ENCODE peak calls at places on chromosomes 11 and 22, in five cellular contexts. D is nephron progenitor cell, N is T-cell, L is progenitor cell of endocrine pancreas, T is posterior cingulate gyrus. I is an unnamed sample.

GRCh38 chr22:28820885-28821284 is 20.5 kb upstream of the XBP1 start:
- DNase-seq in D (no peak), N (no peak), L (no peak), T (no peak), I (no peak)

GRCh38 chr22:39839917-39840510 is 53.5 kb downstream of the ENTHD1 start:
- DNase-seq in D (no peak), N (no peak), L (no peak), T (no peak), I (no peak)

GRCh38 chr11:64009234-64009633 is 23.0 kb downstream of the OTUB1 start:
- DNase-seq in D (no peak), N (no peak), L (no peak), T (no peak), I (no peak)

GRCh38 chr11:126839496-126839895 is 161.1 kb downstream of the KIRREL3 start:
- DNase-seq in D (no peak), N (no peak), L (no peak), T (no peak), I (no peak)

GRCh38 chr11:45671246-45672171 is 6.1 kb upstream of the CHST1 start:
- DNase-seq in D (no peak), N (no peak), L (no peak), T (peak; percentile 96), I (peak; percentile 66)

GRCh38 chr11:122048401-122048800 is 67.6 kb downstream of the BLID start:
- DNase-seq in D (no peak), N (no peak), L (no peak), T (no peak), I (no peak)

GRCh38 chr22:38799265-38800002 is 5.5 kb upstream of the DNAL4 start:
- DNase-seq in D (no peak), N (no peak), L (no peak), T (no peak), I (no peak)

GRCh38 chr11:45607995-45608394 is 57.4 kb downstream of the CHST1 start:
- DNase-seq in D (no peak), N (no peak), L (no peak), T (no peak), I (no peak)

GRCh38 chr11:1531961-1532586 is 40.0 kb downstream of the DUSP8 start:
- DNase-seq in D (no peak), N (no peak), L (no peak), T (peak; percentile 96), I (no peak)

GRCh38 chr11:110529043-110529442 is 99.3 kb downstream of the FDX1 start:
- DNase-seq in D (no peak), N (no peak), L (no peak), T (no peak), I (no peak)

GRCh38 chr11:35272391-35272821 is 133.4 kb downstream of the CD44 start:
- DNase-seq in D (no peak), N (peak; percentile 20), L (no peak), T (no peak), I (no peak)

GRCh38 chr11:33701302-33701701 is 676 bp upstream of the C11orf91 start:
- DNase-seq in D (no peak), N (no peak), L (no peak), T (no peak), I (no peak)

GRCh38 chr11:63892233-63892632 is 24.7 kb downstream of the RCOR2 start:
- DNase-seq in D (no peak), N (no peak), L (no peak), T (no peak), I (no peak)

GRCh38 chr11:115476463-115477286 is 27.5 kb downstream of the CADM1 start:
- DNase-seq in D (no peak), N (no peak), L (no peak), T (no peak), I (no peak)

GRCh38 chr11:7442588-7443215 is 42.6 kb upstream of the OLFML1 start:
- DNase-seq in D (peak; percentile 86), N (peak; percentile 68), L (peak; percentile 67), T (peak; percentile 97), I (peak; percentile 3)

GRCh38 chr11:31809857-31810778 is 1.0 kb downstream of the PAX6 start:
- DNase-seq in D (peak; percentile 69), N (no peak), L (no peak), T (no peak), I (no peak)

GRCh38 chr22:44386386-44387035 is 73.8 kb upstream of the SHISAL1 start:
- DNase-seq in D (no peak), N (no peak), L (no peak), T (peak; percentile 61), I (no peak)

GRCh38 chr11:82183346-82183745 is 550.3 kb downstream of the FAM181B start:
- DNase-seq in D (no peak), N (no peak), L (no peak), T (no peak), I (no peak)